ENCODE peak calls at places on chromosomes 1 and 21, in four cellular contexts. G, T, N and I are unnamed samples. For H3K4me1, the result is how much of the 10 kb centered on the place peaks cover.

GRCh38 chr1:40593449-40594186 is 62.2 kb downstream of the ZNF684 start:
- DNase-seq in G (no peak), T (no peak), N (no peak), I (no peak)

GRCh38 chr1:6691507-6691906 is 10.1 kb downstream of the DNAJC11 start:
- DNase-seq in G (no peak), T (no peak), N (no peak), I (no peak)

GRCh38 chr1:52139817-52140540 is 1.9 kb upstream of the ZFYVE9 start:
- DNase-seq in G (no peak), T (no peak), N (no peak), I (peak)

GRCh38 chr1:94501925-94502324 is 39.6 kb downstream of the F3 start:
- DNase-seq in G (no peak), T (no peak), N (no peak), I (no peak)

GRCh38 chr21:43758132-43758619 is 17.9 kb downstream of the CSTB start:
- DNase-seq in G (no peak), T (no peak), N (no peak), I (no peak)

GRCh38 chr1:46528297-46528955 is 23.0 kb downstream of the KNCN start:
- DNase-seq in G (peak), T (no peak), N (no peak), I (no peak)

GRCh38 chr1:9128520-9129371 is at the start of gene GPR157:
- DNase-seq in G (peak), T (peak), N (peak), I (no peak)

GRCh38 chr1:117685936-117686806 is 80.3 kb downstream of the TENT5C start:
- DNase-seq in G (no peak), T (no peak), N (no peak), I (no peak)

GRCh38 chr1:65221638-65222421 is 73.8 kb downstream of the AK4 start:
- DNase-seq in G (no peak), T (no peak), N (no peak), I (no peak)

GRCh38 chr1:19864304-19865160 is 17.7 kb upstream of the OTUD3 start:
- DNase-seq in G (no peak), T (no peak), N (no peak), I (no peak)

GRCh38 chr21:35562876-35563275 is 497.4 kb downstream of the SETD4 start:
- DNase-seq in G (no peak), T (no peak), N (no peak), I (no peak)

GRCh38 chr1:88877382-88877825 is 14.0 kb downstream of the GTF2B start:
- DNase-seq in G (no peak), T (peak), N (peak), I (no peak)

GRCh38 chr1:209103135-209103534 is 480.4 kb upstream of the CAMK1G start:
- DNase-seq in G (no peak), T (no peak), N (no peak), I (no peak)

GRCh38 chr1:179002552-179003345 is 22.9 kb upstream of the FAM20B start:
- DNase-seq in G (peak), T (peak), N (no peak), I (no peak)

GRCh38 chr1:14795589-14795988 is 197.1 kb downstream of the KAZN start:
- DNase-seq in G (no peak), T (no peak), N (no peak), I (no peak)

GRCh38 chr1:58818075-58818474 is 34.2 kb upstream of the JUN start:
- DNase-seq in G (no peak), T (no peak), N (no peak), I (peak)

GRCh38 chr21:20419780-20420179 is 578.4 kb upstream of the NCAM2 start:
- DNase-seq in G (no peak), T (no peak), N (no peak), I (no peak)

GRCh38 chr1:99374109-99374508 is 109.8 kb downstream of the PLPPR4 start:
- DNase-seq in G (no peak), T (no peak), N (no peak), I (no peak)

GRCh38 chr1:3480369-3480719 is 25.9 kb downstream of the ARHGEF16 start:
- DNase-seq in G (no peak), T (peak), N (no peak), I (no peak)

GRCh38 chr1:25871086-25871703 is 4.3 kb downstream of the PAQR7 start:
- DNase-seq in G (peak), T (peak), N (no peak), I (no peak)

GRCh38 chr1:14876747-14877146 is 276.8 kb upstream of the TMEM51 start:
- DNase-seq in G (no peak), T (no peak), N (no peak), I (no peak)

GRCh38 chr1:11488966-11489625 is 10.1 kb downstream of the DISP3 start:
- DNase-seq in G (no peak), T (no peak), N (no peak), I (no peak)

GRCh38 chr1:57361516-57361915 is 62.3 kb downstream of the DAB1 start:
- DNase-seq in G (no peak), T (no peak), N (no peak), I (no peak)

GRCh38 chr1:106134561-106134960 is 921.9 kb upstream of the PRMT6 start:
- DNase-seq in G (no peak), T (no peak), N (no peak), I (no peak)

GRCh38 chr21:44429894-44430293 is 25.4 kb upstream of the LRRC3 start:
- DNase-seq in G (no peak), T (no peak), N (no peak), I (no peak)

GRCh38 chr1:54460346-54460745 is 54.2 kb upstream of the SSBP3 start:
- DNase-seq in G (no peak), T (no peak), N (no peak), I (no peak)

GRCh38 chr1:177897601-177898376 is 72.1 kb downstream of the SEC16B start:
- DNase-seq in G (no peak), T (no peak), N (no peak), I (no peak)

GRCh38 chr21:22728091-22728490 is 1729.9 kb downstream of the NCAM2 start:
- DNase-seq in G (no peak), T (no peak), N (no peak), I (no peak)

GRCh38 chr1:222817529-222817928 is 2.7 kb downstream of the DISP1 start:
- DNase-seq in G (no peak), T (no peak), N (peak), I (peak)

GRCh38 chr21:41691205-41692203 is 75.3 kb downstream of the RIPK4 start:
- DNase-seq in G (no peak), T (no peak), N (no peak), I (no peak)

GRCh38 chr21:39106881-39107462 is 76.3 kb downstream of the PSMG1 start:
- DNase-seq in G (no peak), T (no peak), N (no peak), I (no peak)

GRCh38 chr1:84780000-84780716 is 89.9 kb upstream of the SSX2IP start:
- DNase-seq in G (no peak), T (no peak), N (no peak), I (no peak)

GRCh38 chr1:86054396-86054795 is 102.2 kb downstream of the COL24A1 start:
- DNase-seq in G (no peak), T (no peak), N (no peak), I (no peak)

GRCh38 chr1:100448371-100448770 is 89.6 kb upstream of the GPR88 start:
- DNase-seq in G (no peak), T (no peak), N (no peak), I (peak)

GRCh38 chr1:196027127-196027526 is 581.1 kb downstream of the KCNT2 start:
- DNase-seq in G (no peak), T (no peak), N (no peak), I (no peak)

GRCh38 chr1:92691937-92692336 is 93.0 kb downstream of the EVI5 start:
- DNase-seq in G (no peak), T (no peak), N (no peak), I (no peak)

GRCh38 chr1:22217811-22218460 is 75.0 kb upstream of the WNT4 start:
- DNase-seq in G (no peak), T (no peak), N (no peak), I (no peak)

GRCh38 chr1:201885531-201886075 is 3.1 kb upstream of the SHISA4 start:
- DNase-seq in G (peak), T (no peak), N (peak), I (no peak)

GRCh38 chr1:24749886-24750285 is 4.6 kb downstream of the CLIC4 start:
- DNase-seq in G (peak), T (no peak), N (no peak), I (no peak)

GRCh38 chr1:27635410-27636142 is 591 bp upstream of the FGR start:
- DNase-seq in G (no peak), T (no peak), N (no peak), I (no peak)

GRCh38 chr1:218676991-218677390 is 331.9 kb downstream of the TGFB2 start:
- DNase-seq in G (no peak), T (no peak), N (no peak), I (no peak)

GRCh38 chr1:218673170-218673569 is 328.0 kb downstream of the TGFB2 start:
- DNase-seq in G (no peak), T (no peak), N (no peak), I (no peak)

GRCh38 chr1:218671573-218671972 is 326.4 kb downstream of the TGFB2 start:
- DNase-seq in G (no peak), T (no peak), N (no peak), I (no peak)

GRCh38 chr1:218670875-218671274 is 325.7 kb downstream of the TGFB2 start:
- DNase-seq in G (no peak), T (no peak), N (no peak), I (no peak)

DNA sequence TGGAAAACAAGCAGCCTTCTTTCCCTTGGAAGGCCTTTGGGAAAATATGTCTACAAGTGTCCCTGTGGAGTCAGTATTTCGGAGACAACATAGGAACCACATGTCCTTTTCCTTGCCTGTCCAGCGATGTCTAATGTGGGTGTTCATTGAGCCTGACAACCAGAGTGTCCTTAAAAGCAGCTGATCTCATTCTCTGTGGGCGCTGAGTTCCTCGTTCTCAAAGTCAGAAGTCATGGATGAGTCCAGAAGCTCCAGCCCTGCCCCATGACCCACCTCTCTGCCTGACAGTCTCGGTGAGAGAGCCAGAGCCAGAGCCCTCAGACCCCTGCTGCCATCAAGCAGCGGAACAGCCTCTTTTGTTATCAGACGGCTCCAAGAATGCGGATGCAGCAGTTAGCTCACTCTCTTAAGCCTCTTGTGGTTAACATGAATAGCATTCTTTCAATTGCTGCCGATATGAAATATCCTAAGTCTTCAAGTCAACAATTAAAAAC is 329.2 kb downstream of the TGFB2 start:
- DNase-seq in G (no peak), T (peak), N (peak), I (no peak)
- TF ChIP-seq TCF7L2 in G (no peak), T (no peak), N (peak), I (peak)

GRCh38 chr1:203428981-203429599 is 46.5 kb upstream of the PRELP start:
- DNase-seq in G (no peak), T (no peak), N (no peak), I (no peak)
- H3K4me1 ChIP-seq in G (under half), T (under half), N (under half), I (under half)

GRCh38 chr1:1861339-1861730 is 29.6 kb downstream of the GNB1 start:
- DNase-seq in G (no peak), T (no peak), N (no peak), I (no peak)

GRCh38 chr1:1858382-1859086 is 32.4 kb downstream of the GNB1 start:
- DNase-seq in G (peak), T (peak), N (no peak), I (no peak)

GRCh38 chr1:1853593-1854257 is 37.2 kb downstream of the GNB1 start:
- DNase-seq in G (no peak), T (no peak), N (no peak), I (no peak)

GRCh38 chr1:1852619-1853414 is 38.1 kb downstream of the GNB1 start:
- DNase-seq in G (no peak), T (no peak), N (no peak), I (no peak)

DNA sequence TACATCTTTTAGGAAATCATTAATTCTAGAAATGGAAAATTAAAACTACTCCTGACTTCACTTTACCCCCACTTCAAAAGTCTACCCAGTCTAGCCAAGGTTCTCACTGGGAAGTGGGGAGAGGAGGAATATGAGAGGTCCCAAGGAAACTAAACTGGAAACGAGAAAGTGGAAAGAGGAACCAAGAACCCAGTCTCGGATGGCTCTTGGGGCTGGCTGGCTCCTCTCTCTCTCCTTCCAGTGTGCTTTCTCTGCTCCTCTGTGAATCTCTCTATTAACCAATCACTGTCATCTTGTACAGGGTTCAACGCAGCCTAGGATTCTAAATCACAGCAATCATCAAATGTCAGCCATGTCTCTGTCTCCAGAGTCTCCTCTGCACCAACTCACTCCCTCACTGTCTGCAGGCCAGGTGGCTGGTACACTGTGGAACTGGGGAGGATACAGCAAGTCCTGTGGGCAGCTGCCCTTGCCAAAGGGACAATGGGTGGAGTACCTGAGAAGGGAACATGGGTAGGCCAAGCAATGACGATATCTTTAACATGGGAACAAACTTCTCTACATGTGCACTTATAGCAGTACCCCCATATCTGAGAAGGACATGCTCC is 33.7 kb downstream of the GNB1 start:
- DNase-seq in G (no peak), T (no peak), N (no peak), I (no peak)
- H3K27ac ChIP-seq in G (no peak), T (no peak), N (no peak), I (no peak)

GRCh38 chr1:205610781-205611473 is 20.9 kb downstream of the ELK4 start:
- DNase-seq in G (no peak), T (no peak), N (no peak), I (no peak)
- TF ChIP-seq TCF7L2 in G (no peak), T (no peak), N (no peak), I (no peak)

GRCh38 chr1:8022395-8023286 is 3.5 kb downstream of the ERRFI1 start:
- DNase-seq in G (no peak), T (no peak), N (no peak), I (no peak)
- H3K4me1 ChIP-seq in G (under half), T (under half), N (half or more), I (under half)

GRCh38 chr1:161511018-161511755 is 5.9 kb downstream of the FCGR2A start:
- DNase-seq in G (no peak), T (no peak), N (no peak), I (no peak)

GRCh38 chr1:161510477-161510876 is 5.2 kb downstream of the FCGR2A start:
- DNase-seq in G (no peak), T (no peak), N (no peak), I (no peak)

GRCh38 chr1:161505892-161506173 is 576 bp downstream of the FCGR2A start:
- DNase-seq in G (no peak), T (no peak), N (no peak), I (no peak)

GRCh38 chr1:161506336-161507223 is 1.3 kb downstream of the FCGR2A start:
- DNase-seq in G (peak), T (peak), N (no peak), I (no peak)

GRCh38 chr1:161511756-161512060 is 6.5 kb downstream of the FCGR2A start:
- DNase-seq in G (no peak), T (no peak), N (no peak), I (no peak)
- H3K27ac ChIP-seq in G (no peak), T (no peak), N (no peak), I (no peak)

GRCh38 chr1:42765271-42765670 is 1.6 kb downstream of the P3H1 start:
- DNase-seq in G (no peak), T (no peak), N (no peak), I (no peak)
- TF ChIP-seq TCF7L2 in G (no peak), T (no peak), N (no peak), I (no peak)